ENCODE peak calls at places on chromosome 15, in six cellular contexts. T is T-helper 9 cell; G is progenitor cell of endocrine pancreas; F is stimulated activated naive CD4-positive, alpha-beta T cell treated with Interleukin-2 at 50 U/mL for 16 hours; H is GM12864; R is DMS153. O is an unnamed sample.

GRCh38 chr15:101318810-101319200 is 23.8 kb upstream of the SNRPA1 start:
- DNase-seq in T (no peak), G (no peak), F (no peak), H (no peak), R (no peak), O (no peak)

GRCh38 chr15:76073554-76073953 is 13.8 kb downstream of the TMEM266 start:
- DNase-seq in T (no peak), G (no peak), F (no peak), H (no peak), R (no peak), O (no peak)

GRCh38 chr15:99021027-99021624 is 13.5 kb upstream of the PGPEP1L start:
- DNase-seq in T (no peak), G (no peak), F (no peak), H (no peak), R (no peak), O (no peak)

GRCh38 chr15:25884354-25884753 is 21.2 kb upstream of the ATP10A start:
- DNase-seq in T (no peak), G (no peak), F (no peak), H (no peak), R (no peak), O (no peak)

GRCh38 chr15:69107025-69107620 is 53.3 kb upstream of the GLCE start:
- DNase-seq in T (no peak), G (no peak), F (no peak), H (no peak), R (no peak), O (no peak)

GRCh38 chr15:81784751-81785150 is 261.1 kb downstream of the MEX3B start:
- DNase-seq in T (no peak), G (no peak), F (no peak), H (no peak), R (no peak), O (no peak)

GRCh38 chr15:78023081-78023665 is 54.3 kb downstream of the TBC1D2B start:
- DNase-seq in T (no peak), G (no peak), F (no peak), H (no peak), R (no peak), O (no peak)

GRCh38 chr15:80967451-80967850 is 22.2 kb downstream of the MESD start:
- DNase-seq in T (no peak), G (no peak), F (no peak), H (no peak), R (no peak), O (no peak)

GRCh38 chr15:37007301-37007700 is 93.0 kb downstream of the MEIS2 start:
- DNase-seq in T (no peak), G (no peak), F (no peak), H (no peak), R (no peak), O (no peak)

GRCh38 chr15:49421991-49422390 is 1.1 kb upstream of the FGF7 start:
- DNase-seq in T (peak; percentile 2), G (no peak), F (no peak), H (peak; percentile 21), R (peak; percentile 9), O (peak; percentile 25)

GRCh38 chr15:57505949-57506391 is 85.7 kb upstream of the MYZAP start:
- DNase-seq in T (no peak), G (peak; percentile 56), F (no peak), H (no peak), R (peak; percentile 85), O (peak; percentile 84)

GRCh38 chr15:71443538-71443937 is 328.3 kb downstream of the THSD4 start:
- DNase-seq in T (peak; percentile 16), G (peak; percentile 43), F (no peak), H (no peak), R (no peak), O (peak; percentile 49)

GRCh38 chr15:99911824-99912223 is 178.6 kb upstream of the LYSMD4 start:
- DNase-seq in T (no peak), G (no peak), F (no peak), H (no peak), R (no peak), O (no peak)

GRCh38 chr15:48059786-48060185 is 61.0 kb upstream of the SLC24A5 start:
- DNase-seq in T (no peak), G (no peak), F (no peak), H (no peak), R (no peak), O (no peak)

GRCh38 chr15:77528968-77529319 is 103.8 kb downstream of the LINGO1 start:
- DNase-seq in T (no peak), G (no peak), F (no peak), H (no peak), R (no peak), O (no peak)

GRCh38 chr15:95843241-95843851 is 487.2 kb upstream of the NR2F2 start:
- DNase-seq in T (no peak), G (no peak), F (no peak), H (no peak), R (no peak), O (no peak)

GRCh38 chr15:67063689-67064606 is 1.5 kb upstream of the SMAD3 start:
- DNase-seq in T (no peak), G (peak; percentile 20), F (peak; percentile 26), H (no peak), R (peak; percentile 12), O (no peak)

GRCh38 chr15:99102332-99103235 is 2.3 kb upstream of the SYNM start:
- DNase-seq in T (no peak), G (no peak), F (no peak), H (no peak), R (no peak), O (no peak)

GRCh38 chr15:42523331-42523730 is 25.3 kb downstream of the LRRC57 start:
- DNase-seq in T (no peak), G (no peak), F (no peak), H (no peak), R (no peak), O (no peak)

GRCh38 chr15:70835826-70836225 is 18.1 kb downstream of the LARP6 start:
- DNase-seq in T (no peak), G (no peak), F (no peak), H (no peak), R (no peak), O (no peak)

GRCh38 chr15:89409184-89409992 is 74.8 kb upstream of the POLG start:
- DNase-seq in T (no peak), G (no peak), F (no peak), H (no peak), R (no peak), O (no peak)

GRCh38 chr15:70741107-70741511 is 22.2 kb downstream of the UACA start:
- DNase-seq in T (no peak), G (no peak), F (no peak), H (no peak), R (no peak), O (no peak)

GRCh38 chr15:27853624-27854455 is 245.3 kb downstream of the OCA2 start:
- DNase-seq in T (no peak), G (no peak), F (no peak), H (no peak), R (no peak), O (no peak)